ENCODE peak calls at places on chromosomes 1 and 21, in five cellular contexts. One of them, this sample, is unnamed. For H3K4me1, the result is how much of the 10 kb centered on the place peaks cover.

GRCh38 chr1:157482174-157482573 is 70.1 kb downstream of the FCRL5 start:
- DNase-seq in upper lobe of right lung: no peak
- DNase-seq in transverse colon: no peak
- DNase-seq in neural progenitor cell: no peak
- DNase-seq in uterus: no peak
- DNase-seq in this sample: no peak

GRCh38 chr21:38325761-38326420 is 69.1 kb downstream of the KCNJ15 start:
- DNase-seq in upper lobe of right lung: no peak
- DNase-seq in transverse colon: no peak
- DNase-seq in neural progenitor cell: no peak
- DNase-seq in uterus: no peak
- DNase-seq in this sample: no peak

GRCh38 chr21:36412916-36413315 is 27.7 kb downstream of the CHAF1B start:
- DNase-seq in upper lobe of right lung: no peak
- DNase-seq in transverse colon: no peak
- DNase-seq in neural progenitor cell: no peak
- DNase-seq in uterus: no peak
- DNase-seq in this sample: no peak

GRCh38 chr1:173224887-173225280 is 17.8 kb upstream of the TNFSF4 start:
- DNase-seq in upper lobe of right lung: no peak
- DNase-seq in transverse colon: no peak
- DNase-seq in neural progenitor cell: no peak
- DNase-seq in uterus: no peak
- DNase-seq in this sample: no peak

GRCh38 chr1:243312962-243313634 is 57.3 kb downstream of the SDCCAG8 start:
- DNase-seq in upper lobe of right lung: no peak
- DNase-seq in transverse colon: no peak
- DNase-seq in neural progenitor cell: no peak
- DNase-seq in uterus: no peak
- DNase-seq in this sample: no peak

GRCh38 chr1:11858158-11858557 is 587 bp downstream of the NPPB start:
- DNase-seq in upper lobe of right lung: no peak
- DNase-seq in transverse colon: no peak
- DNase-seq in neural progenitor cell: no peak
- DNase-seq in uterus: no peak
- DNase-seq in this sample: no peak

GRCh38 chr1:2639607-2640521 is 7.0 kb upstream of the MMEL1 start:
- DNase-seq in upper lobe of right lung: peak
- DNase-seq in transverse colon: no peak
- DNase-seq in neural progenitor cell: no peak
- DNase-seq in uterus: no peak
- DNase-seq in this sample: no peak

GRCh38 chr21:35343046-35343816 is 294.1 kb upstream of the RUNX1 start:
- DNase-seq in upper lobe of right lung: no peak
- DNase-seq in transverse colon: no peak
- DNase-seq in neural progenitor cell: no peak
- DNase-seq in uterus: no peak
- DNase-seq in this sample: no peak

GRCh38 chr21:42593007-42593814 is 60.2 kb upstream of the PDE9A start:
- DNase-seq in upper lobe of right lung: peak
- DNase-seq in transverse colon: peak
- DNase-seq in neural progenitor cell: peak
- DNase-seq in uterus: peak
- DNase-seq in this sample: peak

GRCh38 chr1:198858026-198858425 is 219.2 kb downstream of the PTPRC start:
- DNase-seq in upper lobe of right lung: no peak
- DNase-seq in transverse colon: no peak
- DNase-seq in neural progenitor cell: no peak
- DNase-seq in uterus: no peak
- DNase-seq in this sample: no peak

GRCh38 chr1:85199667-85200366 is 999 bp downstream of the SYDE2 start:
- DNase-seq in upper lobe of right lung: no peak
- DNase-seq in transverse colon: no peak
- DNase-seq in neural progenitor cell: no peak
- DNase-seq in uterus: no peak
- DNase-seq in this sample: no peak

GRCh38 chr1:64476251-64476952 is 6.5 kb downstream of the CACHD1 start:
- DNase-seq in upper lobe of right lung: no peak
- DNase-seq in transverse colon: no peak
- DNase-seq in neural progenitor cell: no peak
- DNase-seq in uterus: no peak
- DNase-seq in this sample: no peak

GRCh38 chr1:169235568-169235967 is 129.1 kb downstream of the ATP1B1 start:
- DNase-seq in upper lobe of right lung: no peak
- DNase-seq in transverse colon: no peak
- DNase-seq in neural progenitor cell: no peak
- DNase-seq in uterus: no peak
- DNase-seq in this sample: no peak

GRCh38 chr1:33222381-33222780 is 33.9 kb upstream of the ZNF362 start:
- DNase-seq in upper lobe of right lung: no peak
- DNase-seq in transverse colon: no peak
- DNase-seq in neural progenitor cell: no peak
- DNase-seq in uterus: no peak
- DNase-seq in this sample: no peak

GRCh38 chr21:15848632-15849031 is 118.8 kb downstream of the USP25 start:
- DNase-seq in upper lobe of right lung: no peak
- DNase-seq in transverse colon: no peak
- DNase-seq in neural progenitor cell: no peak
- DNase-seq in uterus: no peak
- DNase-seq in this sample: no peak

GRCh38 chr1:65691152-65691900 is 101.4 kb upstream of the PDE4B start:
- DNase-seq in upper lobe of right lung: no peak
- DNase-seq in transverse colon: no peak
- DNase-seq in neural progenitor cell: peak
- DNase-seq in uterus: no peak
- DNase-seq in this sample: no peak

GRCh38 chr1:23168079-23168461 is 586 bp downstream of the LUZP1 start:
- DNase-seq in upper lobe of right lung: peak
- DNase-seq in transverse colon: peak
- DNase-seq in neural progenitor cell: no peak
- DNase-seq in uterus: peak
- DNase-seq in this sample: peak

GRCh38 chr1:16905112-16905855 is 9.5 kb downstream of the RNU1-2 start:
- DNase-seq in upper lobe of right lung: no peak
- DNase-seq in transverse colon: peak
- DNase-seq in neural progenitor cell: peak
- DNase-seq in uterus: no peak
- DNase-seq in this sample: peak

GRCh38 chr1:16904560-16905111 is 8.9 kb downstream of the RNU1-2 start:
- DNase-seq in upper lobe of right lung: peak
- DNase-seq in transverse colon: peak
- DNase-seq in neural progenitor cell: peak
- DNase-seq in uterus: peak
- DNase-seq in this sample: peak

GRCh38 chr1:16903458-16903796 is 7.6 kb downstream of the RNU1-2 start:
- DNase-seq in upper lobe of right lung: no peak
- DNase-seq in transverse colon: no peak
- DNase-seq in neural progenitor cell: no peak
- DNase-seq in uterus: no peak
- DNase-seq in this sample: no peak

GRCh38 chr1:16900771-16901170 is 5.0 kb downstream of the RNU1-2 start:
- DNase-seq in upper lobe of right lung: no peak
- DNase-seq in transverse colon: no peak
- DNase-seq in neural progenitor cell: no peak
- DNase-seq in uterus: no peak
- DNase-seq in this sample: no peak

GRCh38 chr1:16903054-16903453 is 7.3 kb downstream of the RNU1-2 start:
- DNase-seq in upper lobe of right lung: no peak
- DNase-seq in transverse colon: no peak
- DNase-seq in neural progenitor cell: no peak
- DNase-seq in uterus: no peak
- DNase-seq in this sample: no peak
- H3K4me3 ChIP-seq in upper lobe of right lung: no peak
- H3K4me3 ChIP-seq in transverse colon: no peak
- H3K4me3 ChIP-seq in neural progenitor cell: no peak
- H3K4me3 ChIP-seq in uterus: no peak
- H3K4me3 ChIP-seq in this sample: no peak

GRCh38 chr1:181095260-181095659 is 6.8 kb downstream of the IER5 start:
- DNase-seq in upper lobe of right lung: no peak
- DNase-seq in transverse colon: no peak
- DNase-seq in neural progenitor cell: no peak
- DNase-seq in uterus: no peak
- DNase-seq in this sample: no peak
- H3K4me1 ChIP-seq in upper lobe of right lung: half or more
- H3K4me1 ChIP-seq in transverse colon: half or more
- H3K4me1 ChIP-seq in neural progenitor cell: half or more
- H3K4me1 ChIP-seq in uterus: under half
- H3K4me1 ChIP-seq in this sample: under half

GRCh38 chr1:55041613-55042012 is 2.3 kb downstream of the PCSK9 start:
- DNase-seq in upper lobe of right lung: no peak
- DNase-seq in transverse colon: no peak
- DNase-seq in neural progenitor cell: no peak
- DNase-seq in uterus: no peak
- DNase-seq in this sample: no peak
- H3K4me3 ChIP-seq in upper lobe of right lung: no peak
- H3K4me3 ChIP-seq in transverse colon: no peak
- H3K4me3 ChIP-seq in neural progenitor cell: no peak
- H3K4me3 ChIP-seq in uterus: no peak
- H3K4me3 ChIP-seq in this sample: no peak

DNA sequence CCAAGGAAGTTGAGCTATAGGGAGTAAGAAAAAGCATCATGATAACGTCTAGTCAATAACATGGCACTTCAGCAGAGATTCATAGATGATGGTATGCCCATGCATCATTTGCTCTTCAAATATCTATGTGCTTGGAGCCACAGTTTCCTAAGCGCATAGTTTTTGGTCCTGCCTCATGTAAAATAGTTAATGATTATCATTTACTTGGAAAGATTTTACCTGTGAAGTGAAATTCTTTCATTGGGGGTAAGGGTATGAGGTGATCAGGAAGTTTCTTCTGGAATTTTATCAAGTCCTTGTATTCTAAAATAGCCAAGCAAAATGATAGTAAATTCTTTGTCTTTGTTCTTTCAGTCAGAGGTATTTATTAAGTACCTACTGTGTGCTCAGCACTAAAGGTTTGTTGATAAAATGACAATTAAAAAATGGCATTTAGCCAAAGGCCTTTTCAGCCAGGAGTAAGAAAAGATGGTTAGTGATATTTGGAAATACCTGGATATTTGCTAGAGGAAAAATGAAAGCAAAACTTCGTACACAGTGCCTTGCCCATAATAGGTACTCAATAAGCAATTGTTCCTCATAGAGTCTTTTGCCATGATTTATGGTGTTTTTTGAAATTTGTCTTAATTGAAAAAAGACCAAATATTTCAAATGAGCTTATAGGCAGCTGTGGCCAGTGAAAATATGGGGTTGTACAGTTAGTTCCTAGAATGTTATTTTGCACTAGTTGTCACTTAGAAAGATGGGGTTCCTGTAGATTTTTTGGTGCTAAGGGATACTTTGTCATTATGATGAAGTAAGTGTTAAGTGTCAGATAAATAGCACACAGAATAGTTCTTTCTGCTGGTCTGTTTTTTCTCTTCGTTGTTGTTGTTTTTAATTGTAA is 13.1 kb downstream of the PDIK1L start:
- DNase-seq in upper lobe of right lung: no peak
- DNase-seq in transverse colon: no peak
- DNase-seq in neural progenitor cell: no peak
- DNase-seq in uterus: no peak
- DNase-seq in this sample: no peak
- H3K4me1 ChIP-seq in upper lobe of right lung: under half
- H3K4me1 ChIP-seq in transverse colon: half or more
- H3K4me1 ChIP-seq in neural progenitor cell: under half
- H3K4me1 ChIP-seq in uterus: under half
- H3K4me1 ChIP-seq in this sample: under half

DNA sequence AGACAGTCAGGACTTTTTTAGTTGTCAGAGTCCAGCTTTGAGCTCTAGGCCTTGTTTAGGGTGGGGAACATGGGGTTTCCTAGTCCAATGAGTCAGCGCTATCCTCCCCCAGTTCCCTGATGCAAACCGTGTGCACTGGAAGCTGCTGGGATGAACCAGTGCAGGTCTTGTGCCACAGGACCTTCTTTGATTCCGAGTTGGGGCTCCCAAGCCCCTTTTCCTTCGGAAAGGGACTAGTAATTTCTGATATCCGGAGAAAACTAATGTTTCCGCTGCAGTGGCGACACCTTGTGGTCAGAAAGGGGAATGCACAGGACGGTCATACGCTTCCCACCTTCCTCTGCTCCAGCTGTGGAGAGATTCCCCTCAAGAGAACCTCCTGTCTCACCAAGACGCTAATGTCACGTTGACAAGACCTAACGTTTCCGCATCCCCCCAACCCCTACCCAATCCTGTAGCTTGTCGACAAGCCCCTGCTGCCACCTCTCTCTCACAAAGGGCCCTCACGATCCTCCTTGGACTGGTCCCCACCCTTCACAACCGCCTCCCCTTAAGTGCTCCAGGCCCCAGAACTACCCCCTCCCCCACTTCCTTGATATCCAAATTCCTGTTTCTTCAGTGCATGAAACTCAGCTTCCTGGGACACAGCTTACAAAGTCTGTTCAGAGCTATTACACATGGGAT is 31.0 kb downstream of the GPA33 start:
- DNase-seq in upper lobe of right lung: peak
- DNase-seq in transverse colon: peak
- DNase-seq in neural progenitor cell: peak
- DNase-seq in uterus: peak
- DNase-seq in this sample: peak
- H3K4me3 ChIP-seq in upper lobe of right lung: no peak
- H3K4me3 ChIP-seq in transverse colon: no peak
- H3K4me3 ChIP-seq in neural progenitor cell: no peak
- H3K4me3 ChIP-seq in uterus: no peak
- H3K4me3 ChIP-seq in this sample: no peak